ENCODE peak calls at places on chromosomes 11 and 22, in seven cellular contexts. F, E, H, Z, I, M and W are unnamed samples.

GRCh38 chr11:119375629-119376196 is 5.8 kb downstream of the USP2 start:
- DNase-seq in I (no peak), H (no peak), M (peak), E (no peak), F (peak), Z (no peak), W (no peak)

GRCh38 chr11:2860636-2861035 is 24.9 kb downstream of the CDKN1C start:
- DNase-seq in Z (no peak), I (peak), E (no peak), M (no peak), H (peak), F (no peak), W (peak)

GRCh38 chr22:49208768-49209252 is 618.9 kb downstream of the BRD1 start:
- DNase-seq in Z (no peak), E (no peak), F (no peak), H (no peak), M (no peak), I (no peak), W (peak)

GRCh38 chr11:47071871-47072270 is 104.8 kb downstream of the ARFGAP2 start:
- DNase-seq in Z (no peak), M (no peak), F (no peak), I (no peak), E (no peak), H (no peak), W (no peak)

GRCh38 chr22:49736538-49736937 is 91.1 kb downstream of the BRD1 start:
- DNase-seq in M (no peak), Z (no peak), F (no peak), E (no peak), I (no peak), H (no peak), W (peak)

GRCh38 chr11:6099577-6099976 is 7.9 kb upstream of the OR56B4 start:
- DNase-seq in F (no peak), H (no peak), E (no peak), I (no peak), Z (no peak), M (no peak), W (no peak)

GRCh38 chr11:128323381-128323780 is 264.0 kb downstream of the ETS1 start:
- DNase-seq in Z (no peak), F (no peak), H (no peak), I (peak), M (no peak), E (no peak), W (no peak)

GRCh38 chr11:36500315-36500721 is 9.8 kb downstream of the TRAF6 start:
- DNase-seq in H (peak), M (no peak), F (no peak), I (peak), Z (no peak), E (no peak), W (no peak)

GRCh38 chr11:120009938-120010337 is 128.0 kb downstream of the TRIM29 start:
- DNase-seq in E (no peak), F (no peak), I (no peak), H (no peak), M (no peak), Z (no peak), W (no peak)

GRCh38 chr11:2382927-2383822 is 6.1 kb downstream of the CD81 start:
- DNase-seq in F (peak), H (no peak), M (no peak), I (no peak), Z (no peak), E (no peak), W (no peak)

GRCh38 chr11:75261474-75261847 is 20.9 kb downstream of the TPBGL start:
- DNase-seq in M (no peak), F (no peak), Z (no peak), I (no peak), E (no peak), H (no peak), W (no peak)

GRCh38 chr11:12692238-12693074 is 18.2 kb downstream of the TEAD1 start:
- DNase-seq in F (peak), M (peak), I (no peak), E (peak), Z (peak), H (peak), W (peak)

GRCh38 chr11:126339866-126340434 is 15.5 kb upstream of the ST3GAL4 start:
- DNase-seq in H (no peak), E (no peak), F (no peak), I (no peak), Z (no peak), M (no peak), W (peak)